ENCODE peak calls at places on chromosomes 5 and 9, in seven cellular contexts. N, F, V, D, H, U and X are unnamed samples.

GRCh38 chr9:20558609-20559016 is 63.7 kb downstream of the MLLT3 start:
- DNase-seq in H (no peak), F (peak), V (no peak), N (peak), D (no peak), U (peak), X (peak)

GRCh38 chr9:105389789-105390188 is 58.0 kb upstream of the FSD1L start:
- DNase-seq in F (no peak), H (no peak), U (no peak), D (no peak), V (no peak), N (no peak), X (no peak)

GRCh38 chr5:65926276-65926761 is at the start of gene ERBIN:
- DNase-seq in U (peak), D (peak), V (peak), N (peak), F (peak), H (peak), X (peak)

GRCh38 chr5:142129447-142129846 is 20.9 kb downstream of the NDFIP1 start:
- DNase-seq in V (no peak), U (no peak), D (no peak), N (no peak), F (no peak), H (no peak), X (no peak)

GRCh38 chr5:120848883-120849282 is 384.8 kb downstream of the PRR16 start:
- DNase-seq in F (no peak), D (no peak), H (no peak), U (no peak), V (no peak), N (no peak), X (peak)

GRCh38 chr5:126031989-126032716 is 391.1 kb upstream of the GRAMD2B start:
- DNase-seq in V (no peak), F (peak), D (no peak), U (peak), H (no peak), N (peak), X (peak)

GRCh38 chr9:126781717-126782388 is 23.0 kb upstream of the ZBTB43 start:
- DNase-seq in D (peak), H (peak), V (no peak), F (peak), N (peak), U (peak), X (peak)

GRCh38 chr5:133814152-133814551 is 154.3 kb downstream of the C5orf15 start:
- DNase-seq in U (no peak), F (no peak), V (peak), N (peak), D (no peak), H (no peak), X (no peak)

GRCh38 chr9:35660966-35661413 is 2.9 kb downstream of the CCDC107 start:
- DNase-seq in V (no peak), U (peak), N (peak), D (no peak), H (no peak), F (peak), X (peak)

GRCh38 chr5:149667084-149667826 is 62.9 kb upstream of the PPARGC1B start:
- DNase-seq in U (peak), N (peak), H (no peak), F (peak), D (no peak), V (no peak), X (no peak)

GRCh38 chr9:83646500-83647239 is 23.7 kb downstream of the IDNK start:
- DNase-seq in H (no peak), D (no peak), V (no peak), N (no peak), U (no peak), F (no peak), X (no peak)

GRCh38 chr5:179969110-179969509 is 61.4 kb upstream of the TBC1D9B start:
- DNase-seq in D (no peak), U (no peak), V (no peak), N (no peak), H (no peak), F (no peak), X (no peak)

GRCh38 chr5:140600096-140600495 is 32.9 kb downstream of the CD14 start:
- DNase-seq in D (no peak), U (no peak), F (no peak), V (no peak), H (no peak), N (no peak), X (no peak)

GRCh38 chr5:56993241-56993640 is 41.3 kb upstream of the MIER3 start:
- DNase-seq in H (no peak), U (no peak), D (no peak), V (no peak), F (no peak), N (no peak), X (no peak)

GRCh38 chr5:139980765-139981164 is 62.3 kb downstream of the NRG2 start:
- DNase-seq in H (no peak), D (no peak), N (no peak), U (no peak), V (no peak), F (no peak), X (no peak)

GRCh38 chr5:104733063-104733719 is 1170.6 kb upstream of the NUDT12 start:
- DNase-seq in U (no peak), F (no peak), N (no peak), D (no peak), V (no peak), H (no peak), X (no peak)

GRCh38 chr5:133930061-133930823 is 38.2 kb downstream of the C5orf15 start:
- DNase-seq in V (no peak), D (no peak), U (peak), H (peak), N (peak), F (peak), X (peak)

GRCh38 chr5:178130576-178131445 is at the start of gene RMND5B:
- DNase-seq in F (peak), V (no peak), H (peak), D (peak), N (peak), U (peak), X (peak)

GRCh38 chr5:144187699-144188294 is 17.1 kb downstream of the KCTD16 start:
- DNase-seq in V (peak), N (peak), D (peak), H (peak), U (peak), F (peak), X (peak)

DNA sequence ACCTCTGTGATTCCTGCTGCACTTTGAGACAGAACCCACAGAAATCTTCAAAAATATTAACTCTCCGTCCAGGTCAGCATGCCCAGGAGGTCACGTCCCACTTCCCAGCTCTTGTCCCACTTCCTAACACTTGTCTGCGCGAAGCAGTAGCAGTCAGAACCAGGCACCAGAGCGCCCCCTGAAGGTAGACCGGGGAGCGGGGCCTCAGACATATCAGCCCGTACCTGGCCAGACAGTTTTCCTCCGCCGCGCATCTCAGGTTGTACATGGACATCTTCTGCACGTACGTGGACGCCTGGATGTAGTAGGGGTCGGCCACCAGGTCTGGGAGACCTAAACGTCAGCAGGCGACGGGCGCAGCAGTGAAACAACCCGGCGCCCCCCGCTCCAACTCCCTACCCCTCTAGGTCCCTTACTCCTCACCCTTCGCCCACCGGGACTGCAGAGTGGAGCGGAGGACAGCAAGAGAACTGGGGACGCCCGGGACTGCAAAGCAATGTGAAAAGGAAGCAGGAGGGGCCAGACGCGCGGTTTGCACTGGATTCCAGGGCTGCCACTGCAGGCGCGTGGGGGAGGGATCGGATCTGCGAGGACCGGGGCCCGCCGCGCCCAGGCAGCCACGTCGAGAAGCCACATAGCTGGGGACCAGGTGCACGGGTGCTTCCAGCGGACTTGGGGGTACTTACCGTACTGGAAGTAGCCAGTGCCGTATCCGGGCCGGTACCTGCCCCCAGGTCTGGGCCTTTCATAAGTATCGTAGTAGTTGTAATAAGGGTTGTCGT is 1.2 kb downstream of the LOX start:
- DNase-seq in D (peak), F (peak), U (peak), N (peak), H (peak), V (peak), X (peak)
- H3K4me3 ChIP-seq in D (peak), F (peak), U (peak), N (peak), H (peak), V (peak), X (peak)

DNA sequence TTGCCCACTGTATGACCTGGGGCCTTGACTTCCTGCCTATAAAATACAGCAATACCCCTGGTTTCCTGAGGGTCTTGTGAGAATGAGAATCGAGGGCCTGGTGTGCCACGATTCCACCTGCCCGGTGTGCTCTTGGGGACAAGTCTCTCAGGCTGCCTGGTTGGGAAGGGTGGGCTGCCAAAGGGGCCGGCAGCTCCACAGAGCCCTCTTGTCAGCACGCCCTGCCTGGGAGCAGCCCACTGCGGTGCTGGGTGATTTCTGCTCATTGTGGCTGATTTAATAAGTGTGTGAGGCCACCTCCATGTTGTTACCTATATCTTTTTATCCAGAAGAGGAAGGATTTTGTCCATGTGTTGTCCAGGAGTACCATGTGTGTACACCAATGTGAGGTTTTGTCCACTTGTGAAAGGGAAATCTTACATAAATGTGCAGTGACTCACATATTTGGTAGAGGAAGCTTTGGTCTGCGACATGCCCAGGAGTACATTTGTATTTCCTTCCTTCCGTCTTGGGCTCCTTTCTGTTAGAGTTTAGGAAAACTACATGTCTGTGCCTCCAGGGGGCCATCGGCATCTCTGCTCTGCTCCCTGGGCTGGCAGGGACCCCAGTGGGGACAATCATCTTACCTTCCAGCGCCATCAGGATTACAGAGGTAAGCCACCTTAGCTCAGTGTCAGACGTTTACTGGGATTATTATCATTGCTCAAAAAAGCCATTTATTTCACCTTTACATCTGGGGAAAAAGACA is 108.6 kb downstream of the PHF2 start:
- DNase-seq in V (no peak), F (no peak), D (peak), U (peak), H (no peak), N (peak), X (peak)
- TF ChIP-seq CTCF in V (peak), F (peak), D (no peak), U (peak), H (peak), N (peak), X (peak)

DNA sequence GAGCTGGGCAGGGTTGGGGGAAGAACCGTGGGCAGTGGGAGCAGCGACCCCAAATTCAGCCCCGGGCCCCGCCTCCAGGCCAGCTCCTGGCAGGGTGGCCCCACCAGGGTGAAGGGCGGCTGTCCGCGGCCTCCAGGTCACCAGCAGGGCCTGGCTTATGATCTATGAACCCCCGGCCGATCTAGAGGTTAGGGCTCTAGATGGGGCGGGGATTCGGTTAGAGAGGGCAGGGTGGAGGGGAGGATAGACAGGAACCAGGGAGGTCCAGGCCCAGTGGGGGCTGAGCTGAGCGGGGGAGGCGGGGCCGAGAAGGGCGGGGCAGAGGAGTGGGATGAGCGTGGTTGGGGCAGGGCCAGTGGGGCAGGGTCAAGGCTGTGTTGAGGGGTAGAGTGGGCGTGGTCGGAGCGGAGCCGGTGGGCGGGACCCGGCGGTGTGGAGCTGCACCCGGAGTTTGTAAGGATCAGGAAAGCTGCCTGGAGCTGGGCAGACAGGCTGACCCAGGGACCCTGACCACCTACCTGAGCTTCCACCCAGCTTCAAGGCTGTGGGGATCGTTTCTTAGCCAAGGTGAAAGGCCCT is 29.3 kb upstream of the OBP2B start:
- DNase-seq in N (no peak), V (no peak), H (peak), U (no peak), F (peak), D (peak), X (peak)
- H3K4me3 ChIP-seq in N (no peak), V (no peak), H (no peak), U (peak), F (peak), D (peak), X (peak)

GRCh38 chr9:42388146-42388690 is 204.8 kb downstream of the SPATA31A6 start:
- DNase-seq in D (no peak), V (no peak), N (no peak), U (no peak), F (no peak), H (no peak), X (no peak)
- TF ChIP-seq CTCF in D (no peak), V (no peak), N (no peak), U (no peak), F (no peak), H (no peak), X (no peak)

GRCh38 chr9:4873066-4873465 is 80.3 kb downstream of the RCL1 start:
- DNase-seq in U (no peak), H (no peak), F (no peak), V (no peak), N (peak), D (no peak), X (no peak)
- H3K4me3 ChIP-seq in U (no peak), H (no peak), F (no peak), V (no peak), N (no peak), D (no peak), X (no peak)